ENCODE peak calls at places on chromosome 6, in seven cellular contexts. Y is CD8-positive, alpha-beta memory T cell; N is HuH-7.5; P is nucleus accumbens; V is NB4; T is mucosa of gallbladder; Z is astrocyte of the spinal cord. J is an unnamed sample.

GRCh38 chr6:145075425-145075824 is 659.9 kb downstream of the EPM2A start:
- DNase-seq in Z (no peak), T (no peak), V (peak), P (no peak), N (no peak), Y (no peak), J (no peak)

GRCh38 chr6:1390805-1391511 is 1.6 kb downstream of the FOXF2 start:
- DNase-seq in Z (no peak), T (no peak), Y (no peak), N (no peak), V (no peak), P (no peak), J (no peak)

GRCh38 chr6:71386215-71386614 is 97.6 kb downstream of the OGFRL1 start:
- DNase-seq in N (no peak), T (no peak), Y (no peak), V (no peak), P (no peak), Z (no peak), J (no peak)

GRCh38 chr6:48140221-48140620 is 29.2 kb upstream of the PTCHD4 start:
- DNase-seq in N (no peak), Y (no peak), P (no peak), Z (no peak), V (no peak), T (no peak), J (no peak)

GRCh38 chr6:31945507-31946369 is at the start of gene CFB:
- DNase-seq in T (peak), Z (peak), V (no peak), Y (no peak), P (no peak), N (peak), J (no peak)

GRCh38 chr6:159074866-159075265 is 30.1 kb upstream of the TAGAP start:
- DNase-seq in T (no peak), V (no peak), P (no peak), N (no peak), Y (no peak), Z (no peak), J (no peak)

GRCh38 chr6:120774275-120774674 is 560.0 kb downstream of the TBC1D32 start:
- DNase-seq in N (no peak), V (no peak), Z (peak), P (no peak), Y (no peak), T (no peak), J (no peak)

GRCh38 chr6:106692112-106692822 is 62.9 kb downstream of the QRSL1 start:
- DNase-seq in N (no peak), P (no peak), V (no peak), Y (no peak), T (peak), Z (peak), J (no peak)

GRCh38 chr6:130303436-130303835 is 62.4 kb upstream of the TMEM200A start:
- DNase-seq in N (no peak), Y (no peak), Z (peak), V (no peak), P (no peak), T (no peak), J (no peak)

GRCh38 chr6:99016355-99016754 is 68.6 kb upstream of the FBXL4 start:
- DNase-seq in Z (peak), P (no peak), V (peak), T (no peak), N (no peak), Y (no peak), J (no peak)

GRCh38 chr6:143333081-143333480 is 117.4 kb downstream of the ADAT2 start:
- DNase-seq in Y (no peak), P (no peak), Z (no peak), N (no peak), V (no peak), T (no peak), J (no peak)

GRCh38 chr6:24489881-24490280 is 503 bp upstream of the GPLD1 start:
- DNase-seq in V (peak), Z (no peak), P (no peak), Y (no peak), N (peak), T (no peak), J (no peak)

GRCh38 chr6:33623895-33624381 is 2.8 kb downstream of the ITPR3 start:
- DNase-seq in T (no peak), P (no peak), V (no peak), Y (no peak), N (no peak), Z (no peak), J (no peak)

GRCh38 chr6:299050-299980 is 7.0 kb downstream of the DUSP22 start:
- DNase-seq in N (no peak), V (peak), P (no peak), Z (no peak), T (no peak), Y (no peak), J (no peak)

GRCh38 chr6:44268095-44268628 is 2.1 kb upstream of the TMEM151B start:
- DNase-seq in Z (peak), N (peak), V (peak), Y (peak), P (no peak), T (peak), J (peak)

GRCh38 chr6:29792123-29793035 is 35.2 kb upstream of the HLA-G start:
- DNase-seq in Y (peak), Z (no peak), N (no peak), T (peak), P (no peak), V (no peak), J (no peak)

GRCh38 chr6:47278545-47278944 is 31.2 kb downstream of the TNFRSF21 start:
- DNase-seq in Z (peak), P (no peak), T (no peak), Y (no peak), N (no peak), V (peak), J (no peak)

GRCh38 chr6:154276810-154277577 is 79.6 kb downstream of the IPCEF1 start:
- DNase-seq in P (no peak), V (peak), N (no peak), Y (no peak), Z (peak), T (no peak), J (no peak)

GRCh38 chr6:129748212-129748900 is 38.4 kb upstream of the ARHGAP18 start:
- DNase-seq in T (no peak), Y (peak), V (no peak), Z (peak), N (no peak), P (no peak), J (no peak)

J was measured in NCI-H1930.